ENCODE peak calls at places on chromosomes 1 and 21, in seven cellular contexts. Q is GM04503; X is T-helper 9 cell; E is suprapubic skin; N is activated CD4-positive, CD25-positive, alpha-beta regulatory T cell; I is activated T-helper 1 cell treated with Interleukin-2 at 50 U/mL for 16 hours; V is GM12891. T is an unnamed sample.

GRCh38 chr21:45596704-45597318 is 46.7 kb upstream of the PCBP3 start:
- DNase-seq in Q (no peak), X (peak), E (peak), N (peak), I (peak), V (peak), T (no peak)

GRCh38 chr1:68339505-68339904 is 107.2 kb upstream of the WLS start:
- DNase-seq in Q (no peak), X (no peak), E (no peak), N (no peak), I (no peak), V (no peak), T (no peak)

GRCh38 chr21:25566645-25567044 is 40.6 kb downstream of the MRPL39 start:
- DNase-seq in Q (no peak), X (no peak), E (no peak), N (no peak), I (no peak), V (no peak), T (no peak)

GRCh38 chr1:79259390-79260336 is 253.1 kb upstream of the ADGRL4 start:
- DNase-seq in Q (peak), X (no peak), E (no peak), N (no peak), I (no peak), V (no peak), T (no peak)

GRCh38 chr1:151970128-151970527 is 23.5 kb downstream of the S100A10 start:
- DNase-seq in Q (no peak), X (no peak), E (no peak), N (no peak), I (no peak), V (no peak), T (no peak)

GRCh38 chr1:60280256-60280655 is 206.7 kb upstream of the C1orf87 start:
- DNase-seq in Q (no peak), X (no peak), E (no peak), N (no peak), I (no peak), V (no peak), T (no peak)

GRCh38 chr1:57860931-57861600 is 437.2 kb upstream of the DAB1 start:
- DNase-seq in Q (no peak), X (no peak), E (no peak), N (no peak), I (no peak), V (no peak), T (no peak)

GRCh38 chr21:33734326-33734725 is 92.0 kb downstream of the ITSN1 start:
- DNase-seq in Q (no peak), X (no peak), E (no peak), N (no peak), I (no peak), V (no peak), T (no peak)

GRCh38 chr1:9495854-9496374 is 43.4 kb upstream of the SLC25A33 start:
- DNase-seq in Q (no peak), X (no peak), E (no peak), N (no peak), I (no peak), V (no peak), T (no peak)

GRCh38 chr1:8649027-8649426 is 168.4 kb downstream of the RERE start:
- DNase-seq in Q (no peak), X (no peak), E (no peak), N (no peak), I (no peak), V (no peak), T (no peak)

GRCh38 chr1:84887261-84887934 is 5.6 kb downstream of the LPAR3 start:
- DNase-seq in Q (peak), X (no peak), E (no peak), N (no peak), I (no peak), V (no peak), T (no peak)

GRCh38 chr1:234572966-234573365 is 37.0 kb downstream of the IRF2BP2 start:
- DNase-seq in Q (no peak), X (no peak), E (no peak), N (no peak), I (no peak), V (no peak), T (no peak)

T was measured in NCI-H774.